ENCODE peak calls at places on chromosomes 4 and X, in nine cellular contexts. K is transverse colon, U is GM12865, M is fibroblast of mammary gland, E is heart right ventricle, J is AG04450, O is K562, S is sigmoid colon, Y is pancreas. C is an unnamed sample.

GRCh38 chr4:189600598-189601435 is 339.9 kb upstream of the FRG1 start:
- DNase-seq in K (no peak), U (no peak), M (no peak), E (no peak), J (no peak), O (no peak), S (no peak), Y (no peak), C (no peak)

GRCh38 chr4:48315728-48316630 is 25.4 kb upstream of the SLAIN2 start:
- DNase-seq in K (no peak), U (peak), M (peak), E (no peak), J (peak), O (peak), S (no peak), Y (no peak), C (peak)

GRCh38 chr4:107247738-107248137 is 211.6 kb upstream of the DKK2 start:
- DNase-seq in K (no peak), U (no peak), M (no peak), E (no peak), J (no peak), O (no peak), S (peak), Y (no peak), C (no peak)

GRCh38 chr4:114780205-114780604 is 181.6 kb downstream of the UGT8 start:
- DNase-seq in K (no peak), U (peak), M (peak), E (no peak), J (no peak), O (no peak), S (no peak), Y (no peak), C (peak)

GRCh38 chr4:119032921-119033685 is 102.5 kb upstream of the MYOZ2 start:
- DNase-seq in K (no peak), U (peak), M (no peak), E (no peak), J (no peak), O (no peak), S (no peak), Y (no peak), C (no peak)

GRCh38 chr4:28702571-28702970 is 1841.9 kb downstream of the STIM2 start:
- DNase-seq in K (no peak), U (no peak), M (peak), E (no peak), J (no peak), O (no peak), S (no peak), Y (no peak), C (no peak)

GRCh38 chr4:25862411-25863346 is at the start of gene SEL1L3:
- DNase-seq in K (peak), U (no peak), M (no peak), E (peak), J (no peak), O (peak), S (no peak), Y (peak), C (peak)

GRCh38 chrX:2401201-2401589 is 99.6 kb downstream of the DHRSX start:
- DNase-seq in K (no peak), U (no peak), M (peak), E (no peak), J (no peak), O (no peak), S (no peak), Y (no peak), C (no peak)

GRCh38 chr4:86608757-86609375 is 14.8 kb downstream of the PTPN13 start:
- DNase-seq in K (no peak), U (no peak), M (peak), E (no peak), J (no peak), O (no peak), S (no peak), Y (no peak), C (no peak)

GRCh38 chr4:127965803-127966175 is 583 bp downstream of the ABHD18 start:
- DNase-seq in K (peak), U (peak), M (peak), E (peak), J (no peak), O (peak), S (peak), Y (peak), C (peak)

GRCh38 chr4:84944952-84945351 is 21.5 kb downstream of the WDFY3 start:
- DNase-seq in K (no peak), U (no peak), M (peak), E (no peak), J (no peak), O (no peak), S (no peak), Y (no peak), C (peak)

GRCh38 chr4:61277785-61278184 is 77.7 kb downstream of the ADGRL3 start:
- DNase-seq in K (no peak), U (no peak), M (no peak), E (no peak), J (no peak), O (no peak), S (no peak), Y (no peak), C (peak)

GRCh38 chr4:124499266-124499665 is 213.3 kb downstream of the ANKRD50 start:
- DNase-seq in K (no peak), U (no peak), M (peak), E (no peak), J (no peak), O (no peak), S (no peak), Y (no peak), C (peak)

GRCh38 chrX:11296051-11296450 is 2.8 kb downstream of the AMELX start:
- DNase-seq in K (no peak), U (no peak), M (no peak), E (no peak), J (no peak), O (no peak), S (no peak), Y (no peak), C (no peak)

GRCh38 chrX:124280294-124280902 is 52.1 kb upstream of the TEX13D start:
- DNase-seq in K (no peak), U (no peak), M (no peak), E (no peak), J (no peak), O (no peak), S (no peak), Y (no peak), C (no peak)

GRCh38 chr4:659851-660250 is 14.2 kb downstream of the ATP5ME start:
- DNase-seq in K (no peak), U (no peak), M (no peak), E (no peak), J (no peak), O (no peak), S (peak), Y (no peak), C (no peak)

GRCh38 chrX:123869488-123869887 is 9.6 kb downstream of the XIAP start:
- DNase-seq in K (no peak), U (no peak), M (peak), E (no peak), J (no peak), O (no peak), S (no peak), Y (no peak), C (no peak)

GRCh38 chrX:25648790-25649189 is 489.4 kb upstream of the MAGEB18 start:
- DNase-seq in K (no peak), U (no peak), M (no peak), E (no peak), J (no peak), O (no peak), S (no peak), Y (no peak), C (no peak)

GRCh38 chr4:25160714-25161598 is 707 bp upstream of the SEPSECS start:
- DNase-seq in K (no peak), U (no peak), M (no peak), E (no peak), J (no peak), O (peak), S (no peak), Y (no peak), C (no peak)

GRCh38 chrX:34585561-34585960 is 71.5 kb downstream of the TMEM47 start:
- DNase-seq in K (no peak), U (no peak), M (no peak), E (no peak), J (no peak), O (no peak), S (no peak), Y (no peak), C (peak)

GRCh38 chr4:16024009-16024408 is 59.8 kb downstream of the PROM1 start:
- DNase-seq in K (no peak), U (no peak), M (peak), E (no peak), J (no peak), O (no peak), S (no peak), Y (no peak), C (no peak)

GRCh38 chr4:151541438-151542071 is 132.6 kb downstream of the FHIP1A start:
- DNase-seq in K (no peak), U (no peak), M (peak), E (no peak), J (no peak), O (no peak), S (no peak), Y (no peak), C (no peak)

GRCh38 chrX:49725401-49725800 is 29.6 kb upstream of the PAGE1 start:
- DNase-seq in K (no peak), U (no peak), M (no peak), E (no peak), J (no peak), O (no peak), S (no peak), Y (no peak), C (no peak)

GRCh38 chr4:175705407-175705806 is 106.7 kb downstream of the GPM6A start:
- DNase-seq in K (no peak), U (no peak), M (peak), E (peak), J (no peak), O (no peak), S (peak), Y (peak), C (peak)

DNA sequence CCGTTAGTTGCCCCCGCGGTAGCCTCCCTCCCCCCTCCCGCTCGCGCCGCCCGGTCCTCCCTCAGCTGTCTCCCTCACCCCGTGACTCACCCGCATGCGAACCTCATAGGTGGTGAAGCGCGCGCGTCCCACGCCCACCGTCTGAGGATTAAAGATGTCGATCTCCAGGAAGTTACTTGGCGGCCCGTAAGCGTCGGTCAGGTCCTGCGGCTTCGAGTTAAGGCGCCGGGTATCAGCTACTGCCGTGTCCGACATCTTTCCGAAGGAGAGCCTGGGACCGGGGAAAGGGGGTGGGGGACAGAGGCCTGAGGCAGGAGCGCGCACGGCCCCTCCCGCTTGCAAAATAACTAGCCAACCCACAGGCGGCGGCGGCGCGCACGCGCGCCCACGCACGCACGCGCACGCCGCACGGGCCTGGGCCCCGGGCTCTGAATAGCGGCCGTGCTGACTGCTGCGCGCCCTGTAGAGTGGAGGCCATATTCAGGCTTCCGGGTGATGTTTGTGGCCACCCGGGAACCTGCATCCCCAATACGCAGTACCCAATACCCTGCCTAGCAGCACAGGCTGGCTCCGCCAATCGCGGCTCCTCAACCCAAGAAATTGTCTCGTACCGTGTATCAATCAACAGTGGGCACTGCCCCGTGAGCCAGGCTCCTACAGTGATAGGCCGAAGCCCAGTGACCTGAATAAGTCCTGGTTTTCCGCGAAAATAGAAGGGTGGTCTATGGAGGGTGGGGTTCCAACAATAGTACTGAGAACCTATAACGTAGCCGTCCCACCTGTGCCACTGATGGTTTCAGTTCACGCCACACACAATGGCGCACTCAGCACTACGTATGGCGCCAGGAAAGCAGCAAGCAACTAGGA is at the start of gene SNX12:
- DNase-seq in K (peak), U (peak), M (peak), E (peak), J (peak), O (peak), S (peak), Y (peak), C (peak)
- TF ChIP-seq CTCF in K (no peak), U (no peak), M (no peak), E (no peak), J (no peak), O (no peak), S (peak), Y (no peak), C (no peak)

GRCh38 chr4:41361831-41362646 is 105.3 kb downstream of the UCHL1 start:
- DNase-seq in K (no peak), U (no peak), M (no peak), E (no peak), J (no peak), O (no peak), S (no peak), Y (no peak), C (no peak)
- H3K4me3 ChIP-seq in K (peak), U (no peak), M (no peak), E (peak), J (no peak), O (no peak), S (peak), Y (peak), C (peak)

DNA sequence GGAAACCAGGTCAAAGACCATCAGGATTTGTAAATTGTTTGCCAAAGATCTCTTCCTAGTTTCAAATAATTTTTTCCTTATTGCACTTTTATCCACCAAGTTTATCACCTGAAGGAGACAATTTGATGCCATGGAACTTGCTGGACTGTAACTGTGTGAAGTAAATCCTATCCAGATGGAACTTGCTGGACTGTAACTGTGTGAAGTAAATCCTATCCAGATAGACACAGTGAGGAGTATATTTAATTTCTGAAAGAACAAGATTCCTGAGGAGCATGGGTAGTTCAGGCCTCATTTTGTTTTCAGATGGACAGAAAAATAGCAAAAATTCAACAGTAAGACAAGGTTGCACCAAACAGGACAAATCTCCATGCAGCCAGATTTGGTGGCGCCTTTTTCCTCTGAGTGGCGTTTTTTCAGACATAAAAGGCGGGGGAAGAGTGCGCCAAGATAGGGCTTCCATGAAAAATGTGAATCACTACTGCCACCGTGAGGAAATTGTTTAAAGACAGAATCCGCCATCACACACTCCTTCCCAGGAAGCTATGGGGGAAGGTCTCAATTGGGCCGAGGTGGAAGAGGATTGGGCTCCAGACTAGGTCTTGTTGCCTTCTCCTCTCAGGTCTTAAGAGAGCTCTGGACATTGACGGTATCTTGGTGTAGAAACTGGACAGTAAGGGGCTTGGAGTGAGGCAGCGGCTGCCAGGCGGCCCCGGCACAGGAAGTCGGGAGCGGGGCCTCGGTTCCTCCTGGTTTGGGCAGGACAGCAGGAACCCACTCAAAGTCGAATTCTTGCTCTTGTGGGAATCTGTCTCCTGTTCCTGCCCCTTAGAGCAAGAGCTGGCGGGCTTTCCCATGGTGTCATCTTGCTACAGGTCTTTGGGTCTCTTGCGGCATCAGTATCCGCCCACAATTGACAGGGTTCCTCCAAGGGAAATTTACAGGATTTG is 234.7 kb downstream of the OR13H1 start:
- DNase-seq in K (peak), U (peak), M (peak), E (no peak), J (no peak), O (no peak), S (peak), Y (no peak), C (no peak)
- TF ChIP-seq CTCF in K (no peak), U (no peak), M (peak), E (peak), J (no peak), O (no peak), S (no peak), Y (peak), C (no peak)

DNA sequence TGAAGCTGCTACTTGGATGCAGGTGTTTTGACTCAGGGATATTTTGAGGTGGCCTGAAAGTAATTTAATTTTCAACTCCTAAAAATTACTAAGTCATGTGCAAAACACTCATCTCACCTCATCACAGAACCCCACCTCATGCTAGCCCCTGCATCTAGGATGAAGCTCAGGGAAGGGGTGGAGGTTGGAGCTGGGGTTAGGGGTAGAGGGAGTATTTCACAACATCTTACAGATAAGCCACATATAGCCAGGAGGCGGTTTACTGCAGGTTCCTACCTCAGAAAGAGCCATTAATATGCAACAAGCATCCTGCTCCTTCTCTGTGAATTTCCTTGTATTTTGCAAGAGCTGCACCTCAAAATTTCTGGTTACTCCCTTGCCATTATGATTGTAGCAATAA is 70.5 kb upstream of the TSPAN5 start:
- DNase-seq in K (no peak), U (no peak), M (no peak), E (no peak), J (no peak), O (no peak), S (no peak), Y (no peak), C (no peak)
- H3K4me3 ChIP-seq in K (no peak), U (no peak), M (no peak), E (no peak), J (no peak), O (no peak), S (no peak), Y (no peak), C (no peak)

DNA sequence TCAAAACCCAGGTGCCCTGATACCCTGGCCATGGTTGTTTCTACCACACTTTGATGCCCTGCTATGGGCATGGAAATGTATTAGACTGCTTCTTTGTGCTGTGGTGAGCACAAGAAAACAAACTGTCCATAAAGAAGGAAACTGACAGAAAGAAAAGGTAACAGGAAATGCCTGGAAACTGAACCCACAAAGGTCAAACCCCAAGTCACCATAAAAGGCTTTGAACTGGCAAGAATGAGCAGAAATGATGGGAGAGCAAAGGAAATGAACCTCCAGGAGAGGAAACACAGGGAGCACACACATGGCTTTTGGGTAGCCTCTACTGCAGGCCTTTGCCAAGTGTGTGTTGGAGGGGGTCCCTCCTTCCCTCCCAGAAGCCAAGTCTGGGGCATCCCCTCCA is 35.0 kb downstream of the LHFPL1 start:
- DNase-seq in K (no peak), U (no peak), M (no peak), E (no peak), J (no peak), O (no peak), S (no peak), Y (no peak), C (no peak)
- TF ChIP-seq CTCF in K (no peak), U (no peak), M (no peak), E (no peak), J (no peak), O (no peak), S (no peak), Y (no peak), C (no peak)

DNA sequence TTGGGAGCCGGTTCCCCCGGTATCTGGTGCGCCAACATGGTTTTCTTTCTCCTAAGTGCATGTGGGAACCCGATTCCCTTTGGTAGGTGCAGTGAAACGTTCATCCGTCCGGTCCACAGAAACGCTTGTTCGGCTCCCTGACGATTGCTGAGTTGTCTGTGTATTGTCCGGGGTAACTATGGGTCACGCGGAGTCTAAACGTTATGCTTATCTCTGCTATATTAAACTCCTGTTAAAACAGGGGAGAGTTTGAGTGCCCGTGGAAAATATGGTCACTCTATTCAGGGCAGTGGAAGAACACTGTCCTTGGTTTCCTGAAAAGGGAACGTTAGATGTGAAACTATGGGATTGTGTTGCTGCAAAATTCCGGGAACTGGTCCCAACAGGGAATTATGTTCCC is 32.4 kb upstream of the MGST2 start:
- DNase-seq in K (no peak), U (no peak), M (no peak), E (no peak), J (no peak), O (no peak), S (no peak), Y (no peak), C (no peak)
- H3K4me3 ChIP-seq in K (no peak), U (no peak), M (no peak), E (peak), J (no peak), O (no peak), S (peak), Y (no peak), C (no peak)

GRCh38 chr4:170374770-170375169 is 285.0 kb upstream of the AADAT start:
- DNase-seq in K (peak), U (peak), M (peak), E (no peak), J (no peak), O (peak), S (no peak), Y (no peak), C (peak)
- TF ChIP-seq CTCF in K (peak), U (peak), M (peak), E (no peak), J (no peak), O (peak), S (no peak), Y (no peak), C (peak)

GRCh38 chrX:107448625-107449468 is 605 bp upstream of the FRMPD3 start:
- DNase-seq in K (no peak), U (peak), M (no peak), E (no peak), J (no peak), O (no peak), S (no peak), Y (no peak), C (peak)
- H3K4me3 ChIP-seq in K (peak), U (peak), M (peak), E (peak), J (peak), O (no peak), S (peak), Y (no peak), C (peak)

C was measured in cardiac muscle cell.